ENCODE peak calls at places on chromosomes 5 and 9, in seven cellular contexts. J is IMR-90, T is stomach, F is lower lobe of right lung, Z is WTC11, B is retinal pigment epithelial cell, W is neural crest cell. Y is an unnamed sample.

GRCh38 chr5:33072700-33073099 is 361.6 kb downstream of the NPR3 start:
- DNase-seq in W (no peak), J (peak; percentile 46), B (no peak), T (no peak), Z (no peak), F (no peak), Y (no peak)

GRCh38 chr5:88683506-88684135 is 199.4 kb downstream of the MEF2C start:
- DNase-seq in Z (peak; percentile 73), T (no peak), B (no peak), F (no peak), J (no peak), W (no peak), Y (no peak)

GRCh38 chr9:135615666-135616620 is 23.4 kb downstream of the GLT6D1 start:
- DNase-seq in F (no peak), Z (no peak), B (no peak), J (no peak), W (no peak), T (no peak), Y (no peak)

GRCh38 chr5:107813559-107813958 is 142.8 kb upstream of the EFNA5 start:
- DNase-seq in W (no peak), T (no peak), J (no peak), F (no peak), Z (no peak), B (no peak), Y (no peak)

GRCh38 chr9:97985058-97985861 is 2.1 kb downstream of the ANP32B start:
- DNase-seq in Z (peak; percentile 31), F (no peak), W (peak; percentile 9), J (peak; percentile 11), T (peak; percentile 32), B (no peak), Y (no peak)

GRCh38 chr5:81696418-81697397 is 54.2 kb downstream of the SSBP2 start:
- DNase-seq in J (no peak), Z (no peak), B (no peak), T (no peak), W (no peak), F (no peak), Y (no peak)

GRCh38 chr9:128558431-128559310 is 6.3 kb downstream of the SPTAN1 start:
- DNase-seq in Z (no peak), B (peak; percentile 89), J (peak; percentile 95), F (peak; percentile 74), T (peak; percentile 87), W (peak; percentile 8), Y (no peak)

GRCh38 chr9:123327697-123328100 is 28.3 kb upstream of the CRB2 start:
- DNase-seq in Z (no peak), W (no peak), F (peak; percentile 79), J (no peak), T (peak; percentile 82), B (no peak), Y (no peak)

GRCh38 chr9:100324594-100325200 is 28.0 kb downstream of the TEX10 start:
- DNase-seq in Z (no peak), T (no peak), W (no peak), J (peak; percentile 74), B (no peak), F (no peak), Y (peak; percentile 30)

GRCh38 chr9:126758916-126759576 is 45.8 kb upstream of the ZBTB43 start:
- DNase-seq in B (no peak), J (no peak), T (no peak), W (no peak), F (no peak), Z (no peak), Y (no peak)

GRCh38 chr9:13001989-13002580 is 227.3 kb downstream of the LURAP1L start:
- DNase-seq in Z (no peak), B (no peak), J (no peak), T (no peak), W (no peak), F (no peak), Y (no peak)

GRCh38 chr5:393846-394275 is 49.1 kb upstream of the EXOC3 start:
- DNase-seq in J (peak; percentile 39), F (no peak), W (no peak), Z (no peak), T (no peak), B (no peak), Y (no peak)

GRCh38 chr5:16866220-16866619 is 69.9 kb downstream of the MYO10 start:
- DNase-seq in T (no peak), Z (no peak), J (no peak), F (no peak), B (no peak), W (no peak), Y (no peak)

GRCh38 chr9:84235516-84235915 is 105.0 kb downstream of the SLC28A3 start:
- DNase-seq in W (no peak), B (no peak), Z (no peak), T (no peak), F (no peak), J (no peak), Y (no peak)

GRCh38 chr9:84241817-84242356 is 98.7 kb downstream of the SLC28A3 start:
- DNase-seq in B (no peak), J (no peak), W (no peak), F (no peak), T (no peak), Z (no peak), Y (no peak)

GRCh38 chr9:84239341-84239740 is 101.2 kb downstream of the SLC28A3 start:
- DNase-seq in W (no peak), F (no peak), J (peak; percentile 13), Z (no peak), T (no peak), B (peak; percentile 92), Y (no peak)

GRCh38 chr9:84238652-84239051 is 101.9 kb downstream of the SLC28A3 start:
- DNase-seq in W (no peak), T (no peak), B (no peak), Z (peak; percentile 14), J (no peak), F (no peak), Y (no peak)
- TF ChIP-seq CTCF in W (peak; percentile 37), T (no peak), B (peak; percentile 33), Z (peak; percentile 23), J (peak; percentile 6), F (no peak), Y (no peak)

GRCh38 chr9:5269249-5269715 is 35.2 kb downstream of the RLN2 start:
- DNase-seq in Z (no peak), B (peak; percentile 56), J (peak; percentile 54), T (no peak), F (no peak), W (no peak), Y (no peak)

GRCh38 chr9:5263568-5264218 is 32.5 kb downstream of the INSL4 start:
- DNase-seq in F (no peak), B (peak; percentile 7), W (no peak), T (no peak), J (no peak), Z (no peak), Y (no peak)

GRCh38 chr9:5264219-5264595 is 33.0 kb downstream of the INSL4 start:
- DNase-seq in B (no peak), T (no peak), W (no peak), F (no peak), J (no peak), Z (no peak), Y (no peak)

GRCh38 chr9:5265939-5266338 is 34.7 kb downstream of the INSL4 start:
- DNase-seq in W (no peak), F (no peak), J (no peak), Z (peak; percentile 45), B (no peak), T (no peak), Y (no peak)
- TF ChIP-seq CTCF in W (no peak), F (no peak), J (no peak), Z (peak; percentile 29), B (no peak), T (no peak), Y (no peak)

DNA sequence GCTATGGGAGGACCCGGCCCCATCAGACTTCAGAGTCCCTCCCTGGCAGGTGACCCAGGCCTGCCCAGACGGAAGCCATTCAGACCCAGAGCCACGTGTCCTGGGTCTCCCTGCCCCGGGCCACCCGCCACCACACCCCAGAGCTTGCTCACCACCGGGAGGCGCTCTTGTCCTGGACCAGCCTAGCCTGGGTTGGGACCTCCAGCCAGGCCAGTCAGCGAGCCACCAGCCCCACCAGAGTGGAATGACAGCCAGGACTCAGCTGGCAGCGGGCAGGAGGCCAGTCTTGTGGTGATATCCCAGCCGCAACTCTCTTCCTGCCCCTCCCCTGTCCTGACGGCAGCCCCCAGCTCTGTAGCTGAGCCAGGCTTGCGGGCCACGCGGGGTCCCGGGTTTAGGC is 1.7 kb upstream of the PTGDS start:
- DNase-seq in T (no peak), B (no peak), Z (peak; percentile 89), F (peak; percentile 66), J (no peak), W (no peak), Y (no peak)
- TF ChIP-seq CTCF in T (no peak), B (peak; percentile 28), Z (peak; percentile 46), F (peak; percentile 49), J (peak; percentile 16), W (peak; percentile 21), Y (no peak)

GRCh38 chr9:69785757-69786156 is 25.9 kb upstream of the PTAR1 start:
- DNase-seq in F (no peak), Z (no peak), W (no peak), J (peak; percentile 78), B (no peak), T (no peak), Y (no peak)
- TF ChIP-seq CTCF in F (no peak), Z (no peak), W (no peak), J (peak; percentile 45), B (peak; percentile 28), T (no peak), Y (peak; percentile 41)

GRCh38 chr5:57338068-57338848 is 144.4 kb downstream of the ACTBL2 start:
- DNase-seq in W (no peak), F (no peak), B (no peak), J (no peak), Z (peak; percentile 26), T (no peak), Y (no peak)
- TF ChIP-seq CTCF in W (peak; percentile 50), F (peak; percentile 30), B (peak; percentile 50), J (peak; percentile 33), Z (peak; percentile 42), T (no peak), Y (peak; percentile 13)

DNA sequence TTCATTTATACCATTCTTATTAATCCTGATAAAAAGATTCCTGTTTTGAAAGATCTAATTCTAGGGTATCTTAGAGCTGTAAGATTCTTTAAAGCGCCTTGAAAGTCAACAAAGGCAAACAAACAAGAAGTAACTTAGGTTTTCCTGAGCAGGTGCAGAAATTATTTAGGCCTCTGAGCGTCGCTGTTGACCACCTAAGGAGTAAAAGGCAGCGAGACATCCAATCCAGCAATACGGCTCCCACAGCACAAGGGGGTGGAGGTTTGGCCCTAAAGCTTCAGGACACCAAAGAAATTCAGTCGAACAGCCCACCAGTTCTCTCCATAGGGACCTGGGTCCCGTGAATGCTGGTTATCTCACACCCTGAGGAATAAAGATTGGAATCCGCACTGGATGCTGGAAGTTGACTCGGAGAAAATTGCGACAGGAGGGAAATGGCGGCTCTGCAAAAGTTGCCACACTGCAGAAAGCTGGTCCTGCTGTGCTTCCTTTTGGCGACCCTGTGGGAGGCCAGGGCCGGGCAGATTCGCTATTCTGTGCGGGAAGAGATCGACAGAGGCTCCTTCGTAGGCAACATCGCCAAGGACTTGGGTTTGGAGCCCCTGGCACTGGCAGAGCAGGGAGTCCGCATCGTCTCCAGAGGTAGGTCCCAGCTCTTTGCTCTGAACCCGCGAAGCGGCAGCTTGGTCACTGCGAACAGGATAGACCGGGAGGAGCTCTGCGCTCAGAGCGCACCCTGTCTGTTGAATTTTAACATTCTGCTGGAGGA is at the start of gene PCDHGA2:
- DNase-seq in T (no peak), B (no peak), W (no peak), J (peak; percentile 66), Z (peak; percentile 60), F (no peak), Y (no peak)
- TF ChIP-seq CTCF in T (no peak), B (peak; percentile 54), W (peak; percentile 34), J (peak; percentile 54), Z (peak; percentile 30), F (peak; percentile 29), Y (peak; percentile 34)

Y was measured in AG09319.